ENCODE peak calls at places on chromosome 11, in six cellular contexts. G, L, V, U, B and X are unnamed samples.

GRCh38 chr11:68312117-68312779 is at the start of gene LRP5:
- DNase-seq in L (no peak), B (peak), V (peak), G (peak), U (peak), X (no peak)

GRCh38 chr11:123587044-123587443 is 67.4 kb downstream of the SCN3B start:
- DNase-seq in G (no peak), L (no peak), U (no peak), V (no peak), B (no peak), X (no peak)

GRCh38 chr11:111585371-111585770 is 16.9 kb upstream of the SIK2 start:
- DNase-seq in G (no peak), V (no peak), L (no peak), U (no peak), B (no peak), X (no peak)

GRCh38 chr11:133991101-133991500 is 34.3 kb upstream of the IGSF9B start:
- DNase-seq in V (no peak), B (no peak), U (no peak), L (no peak), G (no peak), X (no peak)

GRCh38 chr11:45333023-45333422 is 46.9 kb upstream of the SYT13 start:
- DNase-seq in V (no peak), B (no peak), L (no peak), U (no peak), G (peak), X (no peak)

GRCh38 chr11:118245946-118246562 is 6.1 kb downstream of the MPZL3 start:
- DNase-seq in G (no peak), U (no peak), L (no peak), V (no peak), B (no peak), X (no peak)

GRCh38 chr11:6437993-6438392 is 2.8 kb downstream of the HPX start:
- DNase-seq in V (no peak), G (no peak), B (no peak), U (no peak), L (no peak), X (no peak)

GRCh38 chr11:36027731-36028130 is 83.9 kb downstream of the LDLRAD3 start:
- DNase-seq in L (no peak), G (no peak), B (no peak), U (no peak), V (no peak), X (no peak)

GRCh38 chr11:35146074-35146521 is 7.1 kb downstream of the CD44 start:
- DNase-seq in V (no peak), L (no peak), G (no peak), B (no peak), U (no peak), X (no peak)

GRCh38 chr11:118915941-118916841 is 9.5 kb downstream of the BCL9L start:
- DNase-seq in V (no peak), B (no peak), U (no peak), G (no peak), L (no peak), X (no peak)

GRCh38 chr11:13269775-13270174 is 7.8 kb upstream of the BMAL1 start:
- DNase-seq in V (no peak), G (no peak), U (no peak), B (no peak), L (no peak), X (no peak)

GRCh38 chr11:134471341-134472187 is 59.5 kb upstream of the B3GAT1 start:
- DNase-seq in B (peak), L (no peak), G (peak), V (no peak), U (no peak), X (peak)

GRCh38 chr11:75301602-75302345 is 49.7 kb downstream of the ARRB1 start:
- DNase-seq in B (no peak), G (peak), U (no peak), V (no peak), L (no peak), X (peak)

GRCh38 chr11:122441702-122442092 is 213.8 kb upstream of the UBASH3B start:
- DNase-seq in G (no peak), U (no peak), V (no peak), B (no peak), L (no peak), X (no peak)

GRCh38 chr11:46553746-46554204 is 40.0 kb downstream of the AMBRA1 start:
- DNase-seq in L (no peak), G (no peak), B (no peak), U (no peak), V (no peak), X (no peak)

GRCh38 chr11:96051820-96052219 is 127.9 kb upstream of the MTMR2 start:
- DNase-seq in U (no peak), V (no peak), B (no peak), G (no peak), L (no peak), X (no peak)

GRCh38 chr11:65868076-65868667 is 4.4 kb downstream of the EFEMP2 start:
- DNase-seq in V (no peak), L (no peak), U (no peak), B (no peak), G (peak), X (peak)

GRCh38 chr11:110431212-110432073 is 1.7 kb downstream of the FDX1 start:
- DNase-seq in G (peak), V (no peak), L (no peak), B (no peak), U (no peak), X (no peak)

GRCh38 chr11:109654091-109654490 is 232.1 kb downstream of the C11orf87 start:
- DNase-seq in L (no peak), U (no peak), V (no peak), B (no peak), G (peak), X (no peak)

GRCh38 chr11:95092549-95093324 is 3.1 kb downstream of the ENDOD1 start:
- DNase-seq in G (no peak), B (no peak), L (no peak), V (no peak), U (no peak), X (no peak)

GRCh38 chr11:77090373-77091111 is 12.1 kb upstream of the OMP start:
- DNase-seq in G (no peak), L (no peak), V (no peak), U (no peak), B (peak), X (no peak)

GRCh38 chr11:78132475-78132874 is 7.0 kb downstream of the ALG8 start:
- DNase-seq in U (no peak), L (no peak), G (no peak), B (no peak), V (no peak), X (no peak)

GRCh38 chr11:106988151-106988806 is 30.0 kb downstream of the GUCY1A2 start:
- DNase-seq in V (no peak), U (no peak), B (no peak), G (no peak), L (no peak), X (no peak)

GRCh38 chr11:130099356-130099755 is 29.7 kb downstream of the APLP2 start:
- DNase-seq in U (no peak), G (no peak), L (no peak), V (no peak), B (no peak), X (no peak)

GRCh38 chr11:129366737-129367597 is 8.7 kb upstream of the BARX2 start:
- DNase-seq in L (no peak), V (no peak), U (no peak), B (no peak), G (no peak), X (no peak)

GRCh38 chr11:2196970-2197770 is 25.6 kb upstream of the TH start:
- DNase-seq in G (peak), L (peak), U (peak), B (peak), V (peak), X (peak)

GRCh38 chr11:120571476-120571875 is 59.9 kb downstream of the GRIK4 start:
- DNase-seq in V (no peak), U (no peak), L (no peak), G (no peak), B (no peak), X (no peak)

GRCh38 chr11:43908191-43908590 is 27.6 kb downstream of the ALKBH3 start:
- DNase-seq in G (no peak), V (no peak), U (no peak), B (no peak), L (no peak), X (peak)